ENCODE peak calls at places on chromosomes 11 and 22, in seven cellular contexts. P is thoracic aorta, J is NCI-H526 treated with DMSO at 0.1 percent for 48 hours, V is germinal center, L is sigmoid colon, F is upper lobe of right lung, W is left colon. T is an unnamed sample.

GRCh38 chr11:120637131-120637530 is 125.6 kb downstream of the GRIK4 start:
- DNase-seq in W (no peak), V (no peak), P (no peak), J (no peak), L (no peak), F (no peak), T (no peak)

GRCh38 chr11:118938491-118939411 is 13.0 kb upstream of the BCL9L start:
- DNase-seq in J (no peak), V (no peak), W (no peak), P (no peak), F (peak; percentile 79), L (no peak), T (no peak)

GRCh38 chr22:49295465-49295743 is 532.3 kb downstream of the BRD1 start:
- DNase-seq in V (no peak), L (no peak), J (no peak), W (peak; percentile 16), P (no peak), F (no peak), T (no peak)

GRCh38 chr22:35070451-35071093 is 4.6 kb downstream of the ISX start:
- DNase-seq in P (no peak), F (no peak), W (no peak), J (no peak), L (no peak), V (no peak), T (no peak)

GRCh38 chr22:42805016-42805997 is 51.8 kb downstream of the ARFGAP3 start:
- DNase-seq in F (peak; percentile 82), J (no peak), P (no peak), V (no peak), W (no peak), L (peak; percentile 68), T (peak; percentile 63)

GRCh38 chr11:69155302-69156198 is at the start of gene SMIM38:
- DNase-seq in V (no peak), L (no peak), W (no peak), J (no peak), F (peak; percentile 65), P (no peak), T (no peak)

GRCh38 chr11:469684-470667 is 19.9 kb downstream of the PTDSS2 start:
- DNase-seq in F (peak; percentile 79), W (peak; percentile 68), L (peak; percentile 89), V (no peak), P (no peak), J (peak; percentile 5), T (no peak)

GRCh38 chr11:34904421-34904950 is 11.7 kb downstream of the APIP start:
- DNase-seq in V (no peak), F (no peak), P (no peak), W (no peak), L (no peak), J (no peak), T (no peak)

GRCh38 chr11:129881570-129882170 is 13.7 kb downstream of the NFRKB start:
- DNase-seq in L (no peak), J (peak; percentile 43), P (no peak), V (peak; percentile 59), F (no peak), W (no peak), T (no peak)

GRCh38 chr11:47269002-47269828 is 718 bp upstream of the MADD start:
- DNase-seq in L (peak; percentile 97), F (peak; percentile 96), P (peak; percentile 56), W (peak; percentile 93), J (peak; percentile 97), V (peak; percentile 93), T (peak; percentile 93)

T was measured in sciatic nerve.